ENCODE peak calls at places on chromosome 16, in five cellular contexts. C is HEK293T; K is T-helper 1 cell; Y is M059J; B is activated CD8-positive, alpha-beta memory T cell treated with anti-CD3 and anti-CD28 coated beads for 1 hour. F is an unnamed sample.

GRCh38 chr16:16052916-16053315 is 103.5 kb downstream of the ABCC1 start:
- DNase-seq in C (no peak), K (no peak), Y (peak), B (no peak), F (no peak)

GRCh38 chr16:85613609-85614337 is 651 bp downstream of the GSE1 start:
- DNase-seq in C (peak), K (no peak), Y (peak), B (no peak), F (no peak)

GRCh38 chr16:84774810-84775209 is 45.0 kb upstream of the CRISPLD2 start:
- DNase-seq in C (no peak), K (no peak), Y (peak), B (no peak), F (peak)

GRCh38 chr16:48188449-48189102 is 32.8 kb upstream of the ABCC12 start:
- DNase-seq in C (no peak), K (no peak), Y (no peak), B (no peak), F (no peak)

GRCh38 chr16:10618710-10619209 is 38.4 kb upstream of the EMP2 start:
- DNase-seq in C (no peak), K (no peak), Y (no peak), B (no peak), F (no peak)

GRCh38 chr16:7456221-7456620 is 123.6 kb downstream of the RBFOX1 start:
- DNase-seq in C (no peak), K (no peak), Y (no peak), B (no peak), F (no peak)

GRCh38 chr16:30889721-30890120 is 4.2 kb downstream of the BCL7C start:
- DNase-seq in C (no peak), K (no peak), Y (no peak), B (no peak), F (no peak)

GRCh38 chr16:54460254-54460860 is 173.8 kb upstream of the IRX3 start:
- DNase-seq in C (no peak), K (no peak), Y (peak), B (no peak), F (no peak)

GRCh38 chr16:14449790-14450463 is 180.1 kb downstream of the PARN start:
- DNase-seq in C (no peak), K (no peak), Y (no peak), B (no peak), F (no peak)

GRCh38 chr16:88566158-88566557 is 4.0 kb upstream of the ZC3H18 start:
- DNase-seq in C (no peak), K (no peak), Y (peak), B (no peak), F (peak)

GRCh38 chr16:47848481-47849109 is 307.2 kb downstream of the ABCC12 start:
- DNase-seq in C (no peak), K (no peak), Y (peak), B (no peak), F (no peak)

GRCh38 chr16:53495325-53495724 is 7.7 kb downstream of the AKTIP start:
- DNase-seq in C (no peak), K (no peak), Y (no peak), B (no peak), F (no peak)

GRCh38 chr16:68291227-68291626 is 19.5 kb downstream of the SLC7A6OS start:
- DNase-seq in C (no peak), K (no peak), Y (no peak), B (no peak), F (no peak)

GRCh38 chr16:61936522-61936921 is 99.7 kb downstream of the CDH8 start:
- DNase-seq in C (no peak), K (no peak), Y (no peak), B (no peak), F (no peak)

GRCh38 chr16:1470543-1471251 is 4.1 kb downstream of the CLCN7 start:
- DNase-seq in C (no peak), K (no peak), Y (no peak), B (no peak), F (peak)

GRCh38 chr16:15598648-15599190 is 44.2 kb downstream of the MARF1 start:
- DNase-seq in C (no peak), K (no peak), Y (no peak), B (no peak), F (no peak)

F was measured in dermis blood vessel endothelial cell.